ENCODE peak calls at places on chromosome 10, in six cellular contexts. K is RWPE1; A is DMS153; Y is NCI-H510A; O is stimulated activated CD8-positive, alpha-beta memory T cell treated with anti-CD3 and anti-CD28 coated beads, Interleukin-2, amount 100 ng/mL, for 1 hour; H is astrocyte of the spinal cord. N is an unnamed sample.

GRCh38 chr10:46232666-46233065 is 54.1 kb upstream of the ANTXRL start:
- DNase-seq in H (no peak), Y (no peak), K (no peak), O (no peak), A (no peak), N (no peak)

GRCh38 chr10:77287647-77288120 is 349.9 kb downstream of the KCNMA1 start:
- DNase-seq in A (peak), Y (peak), K (no peak), O (no peak), H (no peak), N (no peak)

GRCh38 chr10:3780766-3781457 is 4.1 kb downstream of the KLF6 start:
- DNase-seq in A (no peak), K (no peak), O (no peak), H (peak), Y (no peak), N (no peak)

GRCh38 chr10:8418631-8419030 is 364.1 kb downstream of the GATA3 start:
- DNase-seq in O (no peak), A (no peak), K (no peak), H (peak), Y (no peak), N (no peak)

GRCh38 chr10:132498562-132499366 is 38.8 kb upstream of the INPP5A start:
- DNase-seq in H (no peak), O (no peak), Y (no peak), A (no peak), K (no peak), N (no peak)

GRCh38 chr10:70368774-70369482 is 13.5 kb downstream of the LRRC20 start:
- DNase-seq in Y (no peak), K (no peak), O (no peak), A (no peak), H (no peak), N (no peak)

GRCh38 chr10:78756604-78757442 is 311.9 kb upstream of the ZMIZ1 start:
- DNase-seq in K (peak), O (no peak), A (no peak), Y (no peak), H (peak), N (no peak)

GRCh38 chr10:77195101-77195500 is 442.5 kb downstream of the KCNMA1 start:
- DNase-seq in Y (no peak), A (no peak), O (no peak), H (peak), K (peak), N (no peak)

GRCh38 chr10:72319416-72320254 is 35.1 kb downstream of the DNAJB12 start:
- DNase-seq in A (peak), Y (peak), O (peak), K (peak), H (peak), N (peak)

GRCh38 chr10:130725474-130725970 is 586.0 kb downstream of the TCERG1L start:
- DNase-seq in O (no peak), H (no peak), A (no peak), K (no peak), Y (no peak), N (no peak)

GRCh38 chr10:36725581-36726520 is 399.5 kb upstream of the ANKRD30A start:
- DNase-seq in Y (no peak), A (peak), K (peak), H (peak), O (no peak), N (peak)

GRCh38 chr10:66167816-66168215 is 758.0 kb upstream of the LRRTM3 start:
- DNase-seq in Y (no peak), A (no peak), K (peak), H (peak), O (no peak), N (no peak)

GRCh38 chr10:30445716-30446115 is 11.7 kb downstream of the MAP3K8 start:
- DNase-seq in O (no peak), Y (no peak), A (no peak), K (no peak), H (peak), N (no peak)

N was measured in NCI-H2107.